ENCODE peak calls at places on chromosomes 2 and 18, in ten cellular contexts. K, X, O, V, F, L, M, W, E and B are unnamed samples.

GRCh38 chr2:175766880-175767279 is 235.2 kb downstream of the LNPK start:
- DNase-seq in O (no peak), V (no peak), X (no peak), L (no peak), K (no peak), M (no peak), E (peak), F (no peak), W (no peak), B (no peak)

GRCh38 chr18:79211844-79212243 is 142.7 kb downstream of the ATP9B start:
- DNase-seq in L (no peak), V (no peak), E (no peak), W (no peak), X (no peak), M (no peak), F (no peak), O (no peak), K (no peak), B (no peak)

GRCh38 chr18:9348079-9348671 is 13.6 kb downstream of the TWSG1 start:
- DNase-seq in O (no peak), W (no peak), M (no peak), E (peak), K (no peak), V (peak), X (no peak), F (no peak), L (no peak), B (no peak)

GRCh38 chr2:205352593-205352992 is 329.7 kb upstream of the NRP2 start:
- DNase-seq in L (no peak), F (no peak), M (no peak), E (peak), K (no peak), W (no peak), O (no peak), V (no peak), X (no peak), B (no peak)

GRCh38 chr18:46343940-46344372 is 239.8 kb downstream of the HAUS1 start:
- DNase-seq in E (no peak), F (no peak), L (no peak), W (no peak), O (peak), X (peak), K (no peak), V (no peak), M (peak), B (peak)

GRCh38 chr2:135164431-135164830 is 112.3 kb downstream of the RAB3GAP1 start:
- DNase-seq in V (no peak), O (no peak), W (no peak), E (peak), F (no peak), L (no peak), X (no peak), M (no peak), K (no peak), B (no peak)

GRCh38 chr2:50476174-50476573 is 555.8 kb downstream of the NRXN1 start:
- DNase-seq in L (no peak), F (no peak), M (no peak), V (no peak), X (no peak), K (no peak), O (no peak), E (no peak), W (no peak), B (no peak)

GRCh38 chr2:177448031-177448430 is 55.5 kb downstream of the AGPS start:
- DNase-seq in F (no peak), M (no peak), O (no peak), E (no peak), K (no peak), V (no peak), W (no peak), L (no peak), X (no peak), B (no peak)

GRCh38 chr18:11149441-11150270 is at the start of gene PIEZO2:
- DNase-seq in V (no peak), K (no peak), F (peak), M (peak), O (peak), W (peak), L (peak), E (peak), X (peak), B (peak)

GRCh38 chr2:220555961-220556360 is 928.5 kb downstream of the SLC4A3 start:
- DNase-seq in V (no peak), F (no peak), L (no peak), K (no peak), E (no peak), X (no peak), M (no peak), O (no peak), W (no peak), B (no peak)

GRCh38 chr18:75183524-75183923 is 25.4 kb downstream of the PTGR3 start:
- DNase-seq in W (no peak), F (no peak), O (no peak), K (no peak), X (no peak), E (no peak), L (no peak), V (peak), M (no peak), B (no peak)

GRCh38 chr2:230793573-230794359 is 71.0 kb upstream of the ITM2C start:
- DNase-seq in W (no peak), L (peak), V (peak), E (peak), O (peak), F (no peak), M (no peak), K (no peak), X (peak), B (peak)

GRCh38 chr2:165897741-165898140 is 55.8 kb downstream of the TTC21B start:
- DNase-seq in X (no peak), E (no peak), O (no peak), F (no peak), M (no peak), W (no peak), L (no peak), K (no peak), V (no peak), B (no peak)

GRCh38 chr2:47003641-47004427 is 88.2 kb upstream of the MCFD2 start:
- DNase-seq in M (no peak), E (no peak), W (no peak), V (no peak), F (no peak), L (no peak), O (no peak), K (no peak), X (no peak), B (no peak)

GRCh38 chr2:49105506-49105905 is 48.8 kb downstream of the FSHR start:
- DNase-seq in O (no peak), L (no peak), K (no peak), F (no peak), E (no peak), V (no peak), X (no peak), W (no peak), M (no peak), B (no peak)

GRCh38 chr2:106953779-106954178 is 67.8 kb upstream of the ST6GAL2 start:
- DNase-seq in M (no peak), V (no peak), E (no peak), K (no peak), W (no peak), X (no peak), F (no peak), L (no peak), O (no peak), B (no peak)

GRCh38 chr2:108414256-108414876 is 34.6 kb upstream of the GCC2 start:
- DNase-seq in K (no peak), E (no peak), F (no peak), M (no peak), L (no peak), W (no peak), X (no peak), O (no peak), V (no peak), B (no peak)

GRCh38 chr2:207926133-207927076 is 98.9 kb downstream of the PLEKHM3 start:
- DNase-seq in M (no peak), V (no peak), X (peak), K (no peak), O (peak), E (peak), L (peak), F (peak), W (no peak), B (peak)

GRCh38 chr2:150339282-150339681 is 148.2 kb downstream of the RND3 start:
- DNase-seq in K (no peak), M (no peak), F (no peak), O (no peak), V (no peak), L (no peak), W (no peak), E (no peak), X (no peak), B (no peak)

GRCh38 chr2:29443086-29443485 is 327.9 kb downstream of the CLIP4 start:
- DNase-seq in K (no peak), L (no peak), X (no peak), V (no peak), W (no peak), M (no peak), O (no peak), F (peak), E (no peak), B (no peak)

GRCh38 chr18:79059456-79059855 is 9.7 kb upstream of the ATP9B start:
- DNase-seq in E (no peak), W (no peak), F (no peak), V (no peak), O (no peak), K (no peak), L (no peak), X (no peak), M (no peak), B (no peak)

GRCh38 chr18:76578571-76579300 is 83.7 kb upstream of the ZNF516 start:
- DNase-seq in F (no peak), M (no peak), V (no peak), K (no peak), E (no peak), O (no peak), L (no peak), W (peak), X (no peak), B (no peak)

GRCh38 chr2:58107803-58108710 is 61.5 kb downstream of the VRK2 start:
- DNase-seq in E (peak), W (no peak), F (no peak), K (no peak), L (no peak), V (peak), M (no peak), X (no peak), O (no peak), B (no peak)

GRCh38 chr2:127086800-127087737 is 19.9 kb downstream of the BIN1 start:
- DNase-seq in L (peak), K (peak), F (no peak), E (peak), M (no peak), V (no peak), O (peak), X (peak), W (peak), B (peak)

GRCh38 chr18:49226935-49227334 is 233.5 kb downstream of the DYM start:
- DNase-seq in L (no peak), F (no peak), M (no peak), W (no peak), X (no peak), K (no peak), E (no peak), O (no peak), V (no peak), B (no peak)

GRCh38 chr2:157492189-157492773 is 48.4 kb upstream of the CYTIP start:
- DNase-seq in F (peak), M (peak), W (no peak), X (peak), V (no peak), K (peak), L (peak), O (peak), E (peak), B (peak)

GRCh38 chr2:173715483-173715882 is 249.7 kb downstream of the SP3 start:
- DNase-seq in W (no peak), F (no peak), M (no peak), E (peak), K (no peak), O (no peak), V (no peak), L (no peak), X (no peak), B (no peak)

GRCh38 chr2:25032094-25032493 is 9.8 kb upstream of the EFR3B start:
- DNase-seq in F (no peak), V (no peak), K (no peak), L (no peak), W (no peak), M (no peak), O (no peak), E (no peak), X (no peak), B (no peak)

GRCh38 chr2:23549051-23549450 is 164.1 kb downstream of the KLHL29 start:
- DNase-seq in L (no peak), F (no peak), V (no peak), M (no peak), E (peak), O (no peak), X (no peak), W (no peak), K (no peak), B (no peak)

GRCh38 chr2:223486741-223487140 is 115.4 kb downstream of the SCG2 start:
- DNase-seq in M (no peak), K (no peak), X (no peak), L (no peak), E (peak), V (peak), W (no peak), O (no peak), F (no peak), B (no peak)

GRCh38 chr2:133791191-133791590 is 222.9 kb upstream of the NCKAP5 start:
- DNase-seq in F (no peak), E (peak), K (no peak), X (no peak), W (no peak), L (no peak), M (no peak), V (no peak), O (no peak), B (no peak)

GRCh38 chr18:13450289-13451207 is 232.0 kb downstream of the LDLRAD4 start:
- DNase-seq in V (no peak), K (no peak), O (no peak), W (no peak), F (no peak), M (no peak), L (no peak), E (no peak), X (no peak), B (no peak)

GRCh38 chr2:44859337-44859736 is 82.2 kb upstream of the SIX3 start:
- DNase-seq in M (no peak), F (no peak), E (no peak), X (no peak), K (no peak), O (no peak), W (no peak), V (no peak), L (no peak), B (no peak)

GRCh38 chr2:112880081-112880531 is 30.9 kb upstream of the IL37 start:
- DNase-seq in L (no peak), E (peak), W (no peak), F (no peak), V (no peak), O (no peak), M (no peak), X (no peak), K (no peak), B (no peak)

GRCh38 chr2:8535398-8535755 is 146.5 kb upstream of the ID2 start:
- DNase-seq in X (no peak), M (no peak), O (no peak), V (no peak), F (no peak), K (no peak), E (no peak), W (no peak), L (no peak), B (no peak)

GRCh38 chr2:216002693-216003092 is 10.7 kb downstream of the MREG start:
- DNase-seq in E (no peak), V (no peak), F (no peak), K (no peak), L (no peak), M (no peak), W (no peak), O (no peak), X (no peak), B (no peak)

GRCh38 chr2:216003876-216004275 is 9.5 kb downstream of the MREG start:
- DNase-seq in X (no peak), M (no peak), W (no peak), E (no peak), F (no peak), V (no peak), L (no peak), O (no peak), K (no peak), B (no peak)

GRCh38 chr2:216006164-216006663 is 7.1 kb downstream of the MREG start:
- DNase-seq in X (no peak), M (peak), L (no peak), W (no peak), O (no peak), E (no peak), K (no peak), V (no peak), F (no peak), B (peak)

GRCh38 chr2:216002274-216002673 is 11.1 kb downstream of the MREG start:
- DNase-seq in M (no peak), W (no peak), L (no peak), O (no peak), V (no peak), E (no peak), K (no peak), X (no peak), F (no peak), B (no peak)

DNA sequence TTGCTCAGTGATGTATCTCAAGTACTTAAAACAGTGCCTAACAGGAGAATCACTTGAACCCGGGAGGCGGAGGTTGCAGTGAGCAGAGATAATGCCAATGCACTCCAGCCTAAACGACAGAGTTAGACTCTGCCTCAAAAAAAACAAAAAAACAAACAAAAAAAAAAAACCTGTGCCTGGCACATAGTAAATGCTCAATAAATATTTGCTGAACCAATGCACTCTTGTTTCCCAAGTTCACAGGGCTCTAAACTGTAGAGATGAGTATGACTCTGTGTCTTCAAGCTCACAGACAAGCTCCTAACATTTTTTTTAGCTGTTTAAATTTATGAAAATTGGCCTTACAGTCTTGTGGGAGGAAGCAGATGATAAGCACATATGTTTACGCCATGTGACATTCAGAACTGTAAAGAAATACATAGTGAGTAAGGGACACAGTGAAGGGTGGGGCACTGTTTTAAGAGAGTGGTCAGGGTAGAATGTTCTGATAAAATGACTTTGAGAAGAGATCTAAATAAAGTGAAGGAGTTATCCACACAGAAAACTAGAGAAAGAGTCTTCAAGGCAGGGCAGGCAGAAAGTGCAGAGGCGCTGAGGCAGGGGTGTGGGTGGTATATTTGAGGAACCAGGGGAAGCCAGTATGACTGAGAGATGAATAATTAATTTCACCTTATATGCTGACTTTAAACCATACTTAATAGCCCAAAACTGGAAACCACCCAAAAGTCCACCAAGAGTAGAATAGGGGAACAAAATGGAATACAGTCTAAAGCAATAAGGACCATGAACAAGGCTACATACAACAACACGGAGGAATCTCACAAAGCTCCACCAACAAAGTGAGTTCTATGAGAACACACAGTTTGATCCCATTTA is 8.7 kb downstream of the MREG start:
- DNase-seq in O (no peak), W (no peak), F (no peak), M (no peak), X (no peak), V (no peak), L (no peak), K (no peak), E (no peak), B (no peak)
- TF ChIP-seq CTCF in O (no peak), W (no peak), F (no peak), M (no peak), X (no peak), V (no peak), L (no peak), K (no peak), E (no peak), B (no peak)

DNA sequence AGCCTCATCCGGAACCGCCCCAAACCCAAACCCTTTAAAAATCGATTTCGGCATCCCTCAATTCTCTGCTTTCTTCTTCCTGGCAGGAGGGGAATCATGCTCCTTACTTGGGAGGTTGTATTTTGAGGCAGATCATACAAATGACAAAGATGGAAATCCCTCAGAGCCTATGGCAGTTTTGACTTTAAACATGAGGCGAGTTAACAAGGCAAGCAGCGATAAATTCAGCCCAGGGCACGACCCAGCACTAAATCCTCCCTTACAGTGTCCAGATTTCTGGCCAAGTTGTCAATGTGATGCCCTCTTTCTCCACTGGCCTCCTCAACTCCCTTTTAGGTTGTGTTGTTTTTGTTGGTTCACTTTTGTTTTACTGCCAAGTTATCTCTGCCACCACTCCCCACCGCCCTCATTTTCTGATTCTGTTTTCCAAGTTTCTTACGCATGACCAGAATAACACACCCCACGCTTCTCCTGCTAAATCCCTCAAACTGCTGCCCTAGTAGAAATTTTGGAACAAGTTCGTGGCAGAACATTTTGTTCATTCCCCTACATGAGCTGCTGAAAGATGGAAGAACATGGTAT is 68.3 kb downstream of the CTAGE1 start:
- DNase-seq in L (peak), M (no peak), E (no peak), K (no peak), O (no peak), X (no peak), F (no peak), W (no peak), V (no peak), B (no peak)
- H3K4me3 ChIP-seq in L (peak), M (peak), E (peak), K (no peak), O (peak), X (peak), F (no peak), W (peak), V (no peak), B (peak)

GRCh38 chr2:151632993-151633592 is 101.2 kb downstream of the NEB start:
- DNase-seq in F (no peak), X (no peak), W (no peak), M (no peak), E (peak), O (no peak), K (no peak), V (no peak), L (no peak), B (no peak)
- TF ChIP-seq CTCF in F (no peak), X (peak), W (no peak), M (peak), E (peak), O (no peak), K (peak), V (peak), L (no peak), B (no peak)

DNA sequence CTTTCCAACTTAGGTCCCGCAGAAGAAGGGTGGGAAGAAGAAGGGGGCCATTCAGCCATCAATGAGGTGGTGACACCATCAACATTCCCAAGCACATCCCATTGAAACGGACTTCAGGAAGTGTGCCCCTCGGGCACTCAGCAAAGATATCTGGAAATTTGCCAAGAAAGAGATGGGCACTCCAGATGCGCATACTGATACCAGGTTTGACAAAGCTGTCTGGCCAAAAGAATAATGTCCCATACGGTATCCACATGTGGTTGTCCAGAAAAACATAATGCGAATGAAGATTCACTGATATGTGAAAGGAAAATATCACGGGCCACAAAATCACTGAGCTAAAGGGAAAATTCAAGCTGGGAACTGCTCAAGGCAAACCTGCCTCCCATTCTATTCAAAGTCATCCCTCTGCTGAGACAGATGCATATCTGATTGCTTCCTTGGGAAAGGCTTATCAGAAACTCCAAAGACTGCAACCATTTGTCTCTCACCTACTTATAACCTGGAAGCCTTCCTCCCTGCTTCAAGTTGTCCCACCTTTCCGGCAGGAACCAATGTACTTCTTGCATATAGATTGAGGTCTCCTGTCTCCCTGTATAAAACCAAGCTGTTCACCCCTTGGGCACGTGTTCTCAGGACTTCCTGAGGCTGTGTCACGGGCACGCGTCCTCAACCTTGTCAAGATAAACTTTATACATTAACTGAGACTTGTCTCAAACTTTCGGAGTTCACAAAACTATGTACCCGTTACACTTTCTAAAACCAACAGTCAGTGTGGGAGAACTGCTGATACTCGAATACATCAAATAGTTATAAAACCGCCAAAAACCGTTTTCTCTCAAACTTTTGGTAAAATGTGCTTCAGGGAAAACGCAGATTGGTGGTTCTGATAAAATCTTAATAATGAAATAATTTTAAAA is 1.3 kb upstream of the PDK1 start:
- DNase-seq in M (no peak), V (no peak), L (no peak), F (no peak), K (no peak), X (no peak), O (no peak), E (no peak), W (no peak), B (no peak)
- H3K4me3 ChIP-seq in M (peak), V (peak), L (peak), F (no peak), K (peak), X (peak), O (peak), E (peak), W (peak), B (peak)